ENCODE peak calls at places on chromosomes 11 and 22, in five cellular contexts. L, P, X, C and N are unnamed samples.

GRCh38 chr11:4677948-4678347 is 19.7 kb downstream of the OR51E2 start:
- DNase-seq in L (no peak), P (no peak), X (no peak), C (no peak), N (no peak)

GRCh38 chr11:47248304-47248663 is 330 bp downstream of the ACP2 start:
- DNase-seq in L (no peak), P (no peak), X (no peak), C (no peak), N (no peak)

GRCh38 chr11:78351979-78352731 is 65.5 kb downstream of the GAB2 start:
- DNase-seq in L (no peak), P (no peak), X (no peak), C (no peak), N (no peak)

GRCh38 chr11:67698247-67698646 is 23.8 kb upstream of the ALDH3B2 start:
- DNase-seq in L (no peak), P (no peak), X (no peak), C (no peak), N (no peak)

GRCh38 chr11:122977455-122978302 is 4.0 kb downstream of the BSX start:
- DNase-seq in L (no peak), P (no peak), X (no peak), C (no peak), N (no peak)

GRCh38 chr22:39110631-39111561 is 13.9 kb downstream of the APOBEC3H start:
- DNase-seq in L (no peak), P (no peak), X (no peak), C (no peak), N (no peak)

GRCh38 chr11:128865490-128865889 is 1.6 kb downstream of the KCNJ1 start:
- DNase-seq in L (no peak), P (no peak), X (no peak), C (no peak), N (no peak)

GRCh38 chr22:37815593-37815992 is 7.6 kb upstream of the GALR3 start:
- DNase-seq in L (no peak), P (no peak), X (no peak), C (no peak), N (no peak)

GRCh38 chr11:69515271-69516245 is 34.1 kb downstream of the LINC01488 start:
- DNase-seq in L (no peak), P (no peak), X (no peak), C (no peak), N (no peak)

GRCh38 chr11:34624069-34624468 is 3.2 kb downstream of the EHF start:
- DNase-seq in L (no peak), P (no peak), X (no peak), C (no peak), N (no peak)

GRCh38 chr22:35292786-35293185 is 6.9 kb upstream of the TOM1 start:
- DNase-seq in L (no peak), P (no peak), X (no peak), C (no peak), N (no peak)

GRCh38 chr11:79503028-79503427 is 62.2 kb upstream of the TENM4 start:
- DNase-seq in L (peak; percentile 55), P (no peak), X (no peak), C (no peak), N (no peak)

GRCh38 chr11:889686-890475 is 20.7 kb downstream of the CHID1 start:
- DNase-seq in L (no peak), P (no peak), X (no peak), C (no peak), N (no peak)

GRCh38 chr11:67302571-67303131 is 679 bp upstream of the SSH3 start:
- DNase-seq in L (no peak), P (no peak), X (no peak), C (no peak), N (no peak)

GRCh38 chr22:22894740-22895731 is 7.4 kb downstream of the IGLL5 start:
- DNase-seq in L (no peak), P (no peak), X (no peak), C (no peak), N (no peak)

GRCh38 chr11:122717264-122717867 is 61.8 kb downstream of the UBASH3B start:
- DNase-seq in L (no peak), P (no peak), X (no peak), C (no peak), N (no peak)

GRCh38 chr11:76391039-76391438 is 9.9 kb downstream of the GVQW3 start:
- DNase-seq in L (no peak), P (no peak), X (no peak), C (no peak), N (no peak)

GRCh38 chr22:37218771-37219411 is 6.6 kb upstream of the SSTR3 start:
- DNase-seq in L (no peak), P (no peak), X (peak; percentile 43), C (no peak), N (no peak)

GRCh38 chr11:73759520-73760065 is 1.3 kb downstream of the RAB6A start:
- DNase-seq in L (no peak), P (no peak), X (no peak), C (peak; percentile 5), N (no peak)

GRCh38 chr11:131749100-131749499 is 378.7 kb downstream of the NTM start:
- DNase-seq in L (no peak), P (no peak), X (no peak), C (no peak), N (no peak)

GRCh38 chr11:57474017-57474750 is 13.9 kb downstream of the RTN4RL2 start:
- DNase-seq in L (no peak), P (no peak), X (no peak), C (no peak), N (no peak)

GRCh38 chr11:65355776-65356393 is 1.3 kb downstream of the TIGD3 start:
- DNase-seq in L (peak; percentile 38), P (no peak), X (no peak), C (no peak), N (no peak)

GRCh38 chr11:112157274-112157766 is 6.6 kb downstream of the IL18 start:
- DNase-seq in L (no peak), P (peak; percentile 99), X (no peak), C (peak; percentile 93), N (peak; percentile 96)

GRCh38 chr11:14454861-14455632 is 44.6 kb downstream of the COPB1 start:
- DNase-seq in L (no peak), P (peak; percentile 28), X (no peak), C (peak; percentile 37), N (no peak)

GRCh38 chr11:72079776-72080325 is 491 bp downstream of the NUMA1 start:
- DNase-seq in L (no peak), P (no peak), X (no peak), C (no peak), N (no peak)

GRCh38 chr11:116990811-116991210 is 107.4 kb downstream of the SIK3 start:
- DNase-seq in L (no peak), P (no peak), X (no peak), C (no peak), N (no peak)

GRCh38 chr11:19651654-19652053 is 61.0 kb upstream of the NAV2 start:
- DNase-seq in L (no peak), P (no peak), X (no peak), C (no peak), N (no peak)

GRCh38 chr11:64218628-64219353 is 7.2 kb downstream of the TRPT1 start:
- DNase-seq in L (no peak), P (no peak), X (no peak), C (no peak), N (no peak)

GRCh38 chr11:75557649-75558494 is 4.2 kb upstream of the SERPINH1 start:
- DNase-seq in L (no peak), P (no peak), X (no peak), C (no peak), N (peak; percentile 86)

GRCh38 chr11:32379714-32380113 is 55.6 kb downstream of the WT1 start:
- DNase-seq in L (no peak), P (no peak), X (no peak), C (no peak), N (no peak)

GRCh38 chr11:32374261-32374711 is 61.1 kb downstream of the WT1 start:
- DNase-seq in L (no peak), P (peak; percentile 13), X (no peak), C (no peak), N (no peak)
- TF ChIP-seq CTCF in L (peak; percentile 61), P (peak; percentile 85), X (no peak), C (peak; percentile 31), N (peak; percentile 47)

GRCh38 chr22:29882716-29883044 is 294 bp upstream of the MTMR3 start:
- DNase-seq in L (no peak), P (no peak), X (no peak), C (peak; percentile 59), N (no peak)
- H3K27ac ChIP-seq in L (peak overlapping the region; percentile 99), P (no peak overlapping the region), X (no peak overlapping the region), C (peak overlapping the region; percentile 88), N (no peak overlapping the region)

GRCh38 chr11:2977113-2977512 is 15.0 kb downstream of the NAP1L4 start:
- DNase-seq in L (no peak), P (no peak), X (no peak), C (no peak), N (no peak)

GRCh38 chr11:2976289-2977063 is 15.7 kb downstream of the NAP1L4 start:
- DNase-seq in L (no peak), P (no peak), X (no peak), C (no peak), N (no peak)

GRCh38 chr11:2980168-2980840 is 11.8 kb downstream of the NAP1L4 start:
- DNase-seq in L (no peak), P (no peak), X (no peak), C (peak; percentile 30), N (no peak)

GRCh38 chr11:2974272-2974671 is 17.9 kb downstream of the NAP1L4 start:
- DNase-seq in L (no peak), P (no peak), X (no peak), C (no peak), N (no peak)

GRCh38 chr11:2975594-2975993 is 16.5 kb downstream of the NAP1L4 start:
- DNase-seq in L (no peak), P (no peak), X (no peak), C (peak; percentile 45), N (no peak)
- TF ChIP-seq CTCF in L (peak; percentile 62), P (peak; percentile 83), X (peak; percentile 60), C (peak; percentile 25), N (peak; percentile 58)

GRCh38 chr22:41482319-41482935 is 13.5 kb downstream of the ACO2 start:
- DNase-seq in L (no peak), P (no peak), X (no peak), C (no peak), N (no peak)

GRCh38 chr22:41481925-41482318 is 13.0 kb downstream of the ACO2 start:
- DNase-seq in L (no peak), P (no peak), X (no peak), C (no peak), N (no peak)

GRCh38 chr22:41479671-41480396 is 10.9 kb downstream of the ACO2 start:
- DNase-seq in L (no peak), P (no peak), X (no peak), C (no peak), N (no peak)

GRCh38 chr22:41480397-41480735 is 11.4 kb downstream of the ACO2 start:
- DNase-seq in L (no peak), P (no peak), X (no peak), C (no peak), N (peak; percentile 66)

DNA sequence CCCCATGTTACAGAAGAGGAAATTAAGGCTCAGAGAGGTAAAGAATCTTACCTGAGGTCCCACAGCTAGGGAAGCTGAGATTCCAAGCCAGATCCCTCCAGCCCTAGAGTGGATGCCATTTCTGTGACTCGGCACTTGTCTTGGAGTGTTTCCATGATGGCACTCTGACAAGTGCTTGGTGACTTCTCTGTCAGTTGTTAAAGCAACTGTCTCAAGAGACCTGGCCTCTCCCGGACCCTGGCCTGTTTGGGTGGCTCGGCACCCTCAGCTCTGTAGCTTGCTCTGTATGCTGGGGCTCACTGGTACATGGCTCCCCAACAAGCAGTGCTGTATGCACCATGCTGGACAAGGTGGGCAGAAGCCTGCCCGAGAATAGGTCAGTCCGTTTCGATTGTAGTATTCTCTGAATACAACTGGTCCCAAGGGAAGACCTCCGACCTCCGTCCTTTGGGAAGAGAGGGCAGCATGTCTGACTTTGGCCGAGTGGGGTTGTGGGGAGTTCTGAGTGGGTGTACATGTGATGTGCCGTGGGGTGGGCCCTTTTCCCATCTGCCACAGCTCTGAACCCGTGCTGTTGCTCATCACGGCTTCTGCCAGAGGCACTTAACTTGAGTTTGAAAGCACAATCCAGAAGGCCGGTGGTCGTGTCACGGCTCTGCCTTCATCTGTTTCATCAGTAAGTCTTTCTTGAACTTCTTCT is 12.4 kb downstream of the ACO2 start:
- DNase-seq in L (peak; percentile 24), P (peak; percentile 4), X (no peak), C (no peak), N (no peak)
- H3K27ac ChIP-seq in L (peak overlapping the region; percentile 76), P (no peak overlapping the region), X (no peak overlapping the region), C (no peak overlapping the region), N (peak overlapping the region; percentile 31)